ENCODE peak calls at places on chromosome 16, in five cellular contexts. One of them, this sample, is unnamed.

GRCh38 chr16:68539704-68540370 is 746 bp downstream of the ZFP90 start:
- DNase-seq in stimulated activated CD4-positive, alpha-beta T cell treated with anti-CD3 and anti-CD28 coated beads, TNF-alpha, amount 100 ng/mL, for 1 hour: no peak
- DNase-seq in left cardiac atrium: no peak
- DNase-seq in AG08395: peak; percentile 31
- DNase-seq in EL: peak; percentile 22
- DNase-seq in this sample: peak; percentile 14

GRCh38 chr16:53052519-53053501 is at the start of gene CHD9NB:
- DNase-seq in AG08395: peak; percentile 90
- DNase-seq in left cardiac atrium: no peak
- DNase-seq in stimulated activated CD4-positive, alpha-beta T cell treated with anti-CD3 and anti-CD28 coated beads, TNF-alpha, amount 100 ng/mL, for 1 hour: no peak
- DNase-seq in EL: peak; percentile 84
- DNase-seq in this sample: peak; percentile 83

GRCh38 chr16:65119905-65120341 is 1.9 kb downstream of the CDH11 start:
- DNase-seq in EL: peak; percentile 80
- DNase-seq in left cardiac atrium: peak; percentile 41
- DNase-seq in AG08395: peak; percentile 56
- DNase-seq in stimulated activated CD4-positive, alpha-beta T cell treated with anti-CD3 and anti-CD28 coated beads, TNF-alpha, amount 100 ng/mL, for 1 hour: no peak
- DNase-seq in this sample: peak; percentile 43

GRCh38 chr16:85524365-85524629 is 88.8 kb upstream of the GSE1 start:
- DNase-seq in stimulated activated CD4-positive, alpha-beta T cell treated with anti-CD3 and anti-CD28 coated beads, TNF-alpha, amount 100 ng/mL, for 1 hour: no peak
- DNase-seq in left cardiac atrium: no peak
- DNase-seq in AG08395: no peak
- DNase-seq in EL: no peak
- DNase-seq in this sample: no peak

GRCh38 chr16:89117975-89118289 is 24.3 kb downstream of the ACSF3 start:
- DNase-seq in EL: no peak
- DNase-seq in stimulated activated CD4-positive, alpha-beta T cell treated with anti-CD3 and anti-CD28 coated beads, TNF-alpha, amount 100 ng/mL, for 1 hour: no peak
- DNase-seq in left cardiac atrium: no peak
- DNase-seq in AG08395: no peak
- DNase-seq in this sample: no peak

GRCh38 chr16:56245197-56245596 is 53.9 kb downstream of the GNAO1 start:
- DNase-seq in AG08395: peak; percentile 58
- DNase-seq in stimulated activated CD4-positive, alpha-beta T cell treated with anti-CD3 and anti-CD28 coated beads, TNF-alpha, amount 100 ng/mL, for 1 hour: no peak
- DNase-seq in EL: peak; percentile 95
- DNase-seq in left cardiac atrium: no peak
- DNase-seq in this sample: no peak

GRCh38 chr16:67000384-67001158 is 12.2 kb downstream of the CES4A start:
- DNase-seq in EL: peak; percentile 32
- DNase-seq in stimulated activated CD4-positive, alpha-beta T cell treated with anti-CD3 and anti-CD28 coated beads, TNF-alpha, amount 100 ng/mL, for 1 hour: peak; percentile 37
- DNase-seq in AG08395: peak; percentile 72
- DNase-seq in left cardiac atrium: peak; percentile 58
- DNase-seq in this sample: no peak

GRCh38 chr16:50279142-50279865 is 13.0 kb downstream of the ADCY7 start:
- DNase-seq in AG08395: no peak
- DNase-seq in left cardiac atrium: peak; percentile 75
- DNase-seq in stimulated activated CD4-positive, alpha-beta T cell treated with anti-CD3 and anti-CD28 coated beads, TNF-alpha, amount 100 ng/mL, for 1 hour: no peak
- DNase-seq in EL: no peak
- DNase-seq in this sample: no peak

GRCh38 chr16:19086322-19087199 is 19.1 kb downstream of the COQ7 start:
- DNase-seq in EL: peak; percentile 93
- DNase-seq in stimulated activated CD4-positive, alpha-beta T cell treated with anti-CD3 and anti-CD28 coated beads, TNF-alpha, amount 100 ng/mL, for 1 hour: peak; percentile 71
- DNase-seq in AG08395: peak; percentile 86
- DNase-seq in left cardiac atrium: peak; percentile 86
- DNase-seq in this sample: peak; percentile 92

GRCh38 chr16:23837553-23838308 is 1.9 kb downstream of the PRKCB start:
- DNase-seq in AG08395: no peak
- DNase-seq in stimulated activated CD4-positive, alpha-beta T cell treated with anti-CD3 and anti-CD28 coated beads, TNF-alpha, amount 100 ng/mL, for 1 hour: no peak
- DNase-seq in EL: no peak
- DNase-seq in left cardiac atrium: no peak
- DNase-seq in this sample: no peak

GRCh38 chr16:81201267-81201666 is 37.2 kb upstream of the BCO1 start:
- DNase-seq in stimulated activated CD4-positive, alpha-beta T cell treated with anti-CD3 and anti-CD28 coated beads, TNF-alpha, amount 100 ng/mL, for 1 hour: no peak
- DNase-seq in AG08395: peak; percentile 27
- DNase-seq in left cardiac atrium: no peak
- DNase-seq in EL: peak; percentile 16
- DNase-seq in this sample: no peak